ENCODE peak calls at places on chromosome 18, in five cellular contexts. One of them, this sample, is unnamed.

GRCh38 chr18:58046087-58046793 is 2.2 kb downstream of the NEDD4L start:
- DNase-seq in H9: no peak
- DNase-seq in IMR-90: no peak
- DNase-seq in trophoblast cell: no peak
- DNase-seq in neuronal stem cell: peak
- DNase-seq in this sample: peak

GRCh38 chr18:79372991-79373390 is 22.7 kb upstream of the NFATC1 start:
- DNase-seq in H9: no peak
- DNase-seq in neuronal stem cell: no peak
- DNase-seq in trophoblast cell: no peak
- DNase-seq in IMR-90: no peak
- DNase-seq in this sample: no peak

GRCh38 chr18:70781860-70782453 is 493.1 kb downstream of the SOCS6 start:
- DNase-seq in H9: peak
- DNase-seq in trophoblast cell: no peak
- DNase-seq in IMR-90: peak
- DNase-seq in neuronal stem cell: peak
- DNase-seq in this sample: peak

GRCh38 chr18:8477615-8478014 is 131.6 kb upstream of the RAB12 start:
- DNase-seq in neuronal stem cell: no peak
- DNase-seq in H9: no peak
- DNase-seq in IMR-90: no peak
- DNase-seq in trophoblast cell: no peak
- DNase-seq in this sample: no peak

GRCh38 chr18:2303517-2304238 is 267.6 kb downstream of the METTL4 start:
- DNase-seq in IMR-90: no peak
- DNase-seq in H9: no peak
- DNase-seq in neuronal stem cell: no peak
- DNase-seq in trophoblast cell: peak
- DNase-seq in this sample: no peak

GRCh38 chr18:31430554-31430953 is 17.0 kb upstream of the DSG3 start:
- DNase-seq in IMR-90: no peak
- DNase-seq in neuronal stem cell: no peak
- DNase-seq in H9: no peak
- DNase-seq in trophoblast cell: no peak
- DNase-seq in this sample: no peak

GRCh38 chr18:9380571-9381390 is 46.2 kb downstream of the TWSG1 start:
- DNase-seq in neuronal stem cell: no peak
- DNase-seq in IMR-90: peak
- DNase-seq in H9: no peak
- DNase-seq in trophoblast cell: no peak
- DNase-seq in this sample: no peak

GRCh38 chr18:34659579-34660517 is 50.2 kb upstream of the DTNA start:
- DNase-seq in H9: peak
- DNase-seq in neuronal stem cell: peak
- DNase-seq in IMR-90: peak
- DNase-seq in trophoblast cell: peak
- DNase-seq in this sample: peak

GRCh38 chr18:52992041-52992440 is 652.0 kb downstream of the DCC start:
- DNase-seq in H9: peak
- DNase-seq in neuronal stem cell: peak
- DNase-seq in trophoblast cell: no peak
- DNase-seq in IMR-90: no peak
- DNase-seq in this sample: peak

GRCh38 chr18:49020621-49021021 is 69.9 kb upstream of the SMAD7 start:
- DNase-seq in H9: peak
- DNase-seq in IMR-90: peak
- DNase-seq in neuronal stem cell: no peak
- DNase-seq in trophoblast cell: no peak
- DNase-seq in this sample: no peak

GRCh38 chr18:49020129-49020528 is 69.4 kb upstream of the SMAD7 start:
- DNase-seq in H9: peak
- DNase-seq in trophoblast cell: no peak
- DNase-seq in neuronal stem cell: no peak
- DNase-seq in IMR-90: no peak
- DNase-seq in this sample: no peak

GRCh38 chr18:49018553-49018943 is 67.8 kb upstream of the SMAD7 start:
- DNase-seq in neuronal stem cell: no peak
- DNase-seq in trophoblast cell: no peak
- DNase-seq in H9: no peak
- DNase-seq in IMR-90: no peak
- DNase-seq in this sample: no peak

GRCh38 chr18:49018961-49019445 is 68.2 kb upstream of the SMAD7 start:
- DNase-seq in IMR-90: no peak
- DNase-seq in H9: no peak
- DNase-seq in neuronal stem cell: no peak
- DNase-seq in trophoblast cell: no peak
- DNase-seq in this sample: no peak

GRCh38 chr18:49019446-49020045 is 68.8 kb upstream of the SMAD7 start:
- DNase-seq in neuronal stem cell: no peak
- DNase-seq in IMR-90: peak
- DNase-seq in trophoblast cell: no peak
- DNase-seq in H9: no peak
- DNase-seq in this sample: no peak
- H3K23ac ChIP-seq in neuronal stem cell: peak
- H3K23ac ChIP-seq in IMR-90: peak
- H3K23ac ChIP-seq in trophoblast cell: peak
- H3K23ac ChIP-seq in H9: no peak
- H3K23ac ChIP-seq in this sample: no peak

GRCh38 chr18:10864722-10865121 is 284.6 kb downstream of the PIEZO2 start:
- DNase-seq in neuronal stem cell: no peak
- DNase-seq in trophoblast cell: no peak
- DNase-seq in IMR-90: no peak
- DNase-seq in H9: no peak
- DNase-seq in this sample: no peak
- H3K18ac ChIP-seq in neuronal stem cell: no peak
- H3K18ac ChIP-seq in trophoblast cell: no peak
- H3K18ac ChIP-seq in IMR-90: no peak
- H3K18ac ChIP-seq in H9: no peak
- H3K18ac ChIP-seq in this sample: no peak

DNA sequence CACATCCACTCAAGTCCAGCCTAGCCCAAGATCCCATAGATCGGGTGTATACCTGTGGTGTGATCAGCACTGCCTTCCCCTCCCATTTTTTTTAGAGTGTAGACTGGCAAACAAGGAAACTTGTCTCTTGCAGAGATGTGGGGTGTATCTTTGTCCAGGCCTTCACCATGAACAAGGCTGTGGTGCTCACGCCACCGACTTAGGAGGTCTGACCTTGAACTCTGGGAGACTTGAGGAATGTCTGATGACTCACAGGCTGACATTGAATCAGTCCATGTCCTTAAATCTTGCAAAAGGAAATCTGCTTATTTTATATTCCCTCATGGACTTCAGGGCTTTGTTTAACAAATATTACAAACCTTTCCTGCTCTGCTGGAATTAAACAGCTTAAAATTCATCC is 4.5 kb upstream of the CTIF start:
- DNase-seq in H9: peak
- DNase-seq in IMR-90: peak
- DNase-seq in neuronal stem cell: no peak
- DNase-seq in trophoblast cell: no peak
- DNase-seq in this sample: peak
- H2BK120ac ChIP-seq in H9: no peak
- H2BK120ac ChIP-seq in IMR-90: peak
- H2BK120ac ChIP-seq in neuronal stem cell: no peak
- H2BK120ac ChIP-seq in trophoblast cell: no peak
- H2BK120ac ChIP-seq in this sample: no peak

DNA sequence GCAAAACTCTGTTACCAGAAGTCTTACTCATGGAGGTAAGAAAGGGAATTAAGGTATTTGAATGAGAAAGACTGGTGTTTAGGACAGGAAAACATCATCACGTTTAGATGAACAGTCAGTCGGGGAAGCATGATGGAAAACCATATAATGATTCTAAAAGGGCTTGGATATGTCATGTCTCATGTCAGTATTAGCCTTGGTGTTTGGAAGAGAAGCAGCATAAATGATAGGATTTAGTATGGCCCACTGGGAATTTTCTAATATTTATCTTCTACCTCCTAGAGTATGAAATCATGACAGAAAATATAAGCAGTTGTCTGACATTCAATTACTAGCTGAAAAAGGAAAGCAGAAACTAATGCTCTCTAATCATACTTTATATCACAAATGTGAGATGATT is 1643.6 kb upstream of the CELF4 start:
- DNase-seq in neuronal stem cell: no peak
- DNase-seq in trophoblast cell: no peak
- DNase-seq in H9: no peak
- DNase-seq in IMR-90: no peak
- DNase-seq in this sample: no peak
- H3K23ac ChIP-seq in neuronal stem cell: no peak
- H3K23ac ChIP-seq in trophoblast cell: no peak
- H3K23ac ChIP-seq in H9: no peak
- H3K23ac ChIP-seq in IMR-90: no peak
- H3K23ac ChIP-seq in this sample: no peak

GRCh38 chr18:59865241-59865986 is 34.4 kb upstream of the PMAIP1 start:
- DNase-seq in IMR-90: no peak
- DNase-seq in H9: no peak
- DNase-seq in neuronal stem cell: no peak
- DNase-seq in trophoblast cell: no peak
- DNase-seq in this sample: no peak
- H3K18ac ChIP-seq in IMR-90: no peak
- H3K18ac ChIP-seq in H9: peak
- H3K18ac ChIP-seq in neuronal stem cell: no peak
- H3K18ac ChIP-seq in trophoblast cell: no peak
- H3K18ac ChIP-seq in this sample: no peak